ENCODE peak calls at places on chromosomes 13 and 19, in seven cellular contexts. One of them, this sample, is unnamed.

GRCh38 chr19:1154731-1155351 is 19.2 kb downstream of the SBNO2 start:
- DNase-seq in A172: peak
- DNase-seq in germinal center: no peak
- DNase-seq in stimulated activated CD4-positive, alpha-beta T cell treated with anti-CD3 and anti-CD28 coated beads, Interleukin-2, amount 100 ng/mL, for 24 hours: no peak
- DNase-seq in fibroblast of the aortic adventitia: peak
- DNase-seq in GM12865: no peak
- DNase-seq in cardiac muscle cell: no peak
- DNase-seq in this sample: no peak

GRCh38 chr13:46553521-46553885 is 533 bp downstream of the LRCH1 start:
- DNase-seq in GM12865: peak
- DNase-seq in cardiac muscle cell: peak
- DNase-seq in A172: no peak
- DNase-seq in stimulated activated CD4-positive, alpha-beta T cell treated with anti-CD3 and anti-CD28 coated beads, Interleukin-2, amount 100 ng/mL, for 24 hours: no peak
- DNase-seq in germinal center: peak
- DNase-seq in fibroblast of the aortic adventitia: no peak
- DNase-seq in this sample: peak

GRCh38 chr19:49658139-49658517 is 7.5 kb downstream of the IRF3 start:
- DNase-seq in germinal center: no peak
- DNase-seq in fibroblast of the aortic adventitia: no peak
- DNase-seq in GM12865: no peak
- DNase-seq in A172: no peak
- DNase-seq in stimulated activated CD4-positive, alpha-beta T cell treated with anti-CD3 and anti-CD28 coated beads, Interleukin-2, amount 100 ng/mL, for 24 hours: no peak
- DNase-seq in cardiac muscle cell: no peak
- DNase-seq in this sample: no peak

GRCh38 chr19:51025809-51026553 is 435 bp downstream of the KLK11 start:
- DNase-seq in fibroblast of the aortic adventitia: no peak
- DNase-seq in germinal center: no peak
- DNase-seq in GM12865: no peak
- DNase-seq in cardiac muscle cell: no peak
- DNase-seq in stimulated activated CD4-positive, alpha-beta T cell treated with anti-CD3 and anti-CD28 coated beads, Interleukin-2, amount 100 ng/mL, for 24 hours: no peak
- DNase-seq in A172: no peak
- DNase-seq in this sample: no peak

GRCh38 chr13:40790232-40790631 is 821 bp downstream of the SLC25A15 start:
- DNase-seq in germinal center: no peak
- DNase-seq in cardiac muscle cell: no peak
- DNase-seq in A172: no peak
- DNase-seq in GM12865: no peak
- DNase-seq in stimulated activated CD4-positive, alpha-beta T cell treated with anti-CD3 and anti-CD28 coated beads, Interleukin-2, amount 100 ng/mL, for 24 hours: no peak
- DNase-seq in fibroblast of the aortic adventitia: no peak
- DNase-seq in this sample: no peak

GRCh38 chr13:108902557-108903155 is 273.2 kb downstream of the MYO16 start:
- DNase-seq in A172: no peak
- DNase-seq in cardiac muscle cell: no peak
- DNase-seq in germinal center: no peak
- DNase-seq in GM12865: no peak
- DNase-seq in fibroblast of the aortic adventitia: no peak
- DNase-seq in stimulated activated CD4-positive, alpha-beta T cell treated with anti-CD3 and anti-CD28 coated beads, Interleukin-2, amount 100 ng/mL, for 24 hours: no peak
- DNase-seq in this sample: no peak

GRCh38 chr19:10966809-10967208 is 6.0 kb downstream of the SMARCA4 start:
- DNase-seq in A172: no peak
- DNase-seq in fibroblast of the aortic adventitia: no peak
- DNase-seq in germinal center: no peak
- DNase-seq in stimulated activated CD4-positive, alpha-beta T cell treated with anti-CD3 and anti-CD28 coated beads, Interleukin-2, amount 100 ng/mL, for 24 hours: no peak
- DNase-seq in cardiac muscle cell: no peak
- DNase-seq in GM12865: no peak
- DNase-seq in this sample: no peak

GRCh38 chr13:98785968-98786367 is 33.5 kb upstream of the SLC15A1 start:
- DNase-seq in A172: no peak
- DNase-seq in germinal center: no peak
- DNase-seq in cardiac muscle cell: no peak
- DNase-seq in fibroblast of the aortic adventitia: no peak
- DNase-seq in GM12865: no peak
- DNase-seq in stimulated activated CD4-positive, alpha-beta T cell treated with anti-CD3 and anti-CD28 coated beads, Interleukin-2, amount 100 ng/mL, for 24 hours: no peak
- DNase-seq in this sample: no peak

GRCh38 chr13:114054830-114055439 is 77.5 kb downstream of the RASA3 start:
- DNase-seq in germinal center: no peak
- DNase-seq in cardiac muscle cell: no peak
- DNase-seq in stimulated activated CD4-positive, alpha-beta T cell treated with anti-CD3 and anti-CD28 coated beads, Interleukin-2, amount 100 ng/mL, for 24 hours: no peak
- DNase-seq in A172: no peak
- DNase-seq in fibroblast of the aortic adventitia: no peak
- DNase-seq in GM12865: no peak
- DNase-seq in this sample: no peak

GRCh38 chr19:54154603-54155345 is 4.7 kb downstream of the LENG1 start:
- DNase-seq in cardiac muscle cell: no peak
- DNase-seq in stimulated activated CD4-positive, alpha-beta T cell treated with anti-CD3 and anti-CD28 coated beads, Interleukin-2, amount 100 ng/mL, for 24 hours: no peak
- DNase-seq in GM12865: no peak
- DNase-seq in fibroblast of the aortic adventitia: no peak
- DNase-seq in germinal center: no peak
- DNase-seq in A172: peak
- DNase-seq in this sample: no peak

GRCh38 chr13:50127017-50127725 is 111.9 kb downstream of the KCNRG start:
- DNase-seq in cardiac muscle cell: peak
- DNase-seq in GM12865: peak
- DNase-seq in A172: no peak
- DNase-seq in stimulated activated CD4-positive, alpha-beta T cell treated with anti-CD3 and anti-CD28 coated beads, Interleukin-2, amount 100 ng/mL, for 24 hours: peak
- DNase-seq in germinal center: peak
- DNase-seq in fibroblast of the aortic adventitia: peak
- DNase-seq in this sample: no peak

GRCh38 chr13:24678151-24678550 is 2.1 kb upstream of the ATP12A start:
- DNase-seq in A172: no peak
- DNase-seq in germinal center: no peak
- DNase-seq in cardiac muscle cell: no peak
- DNase-seq in stimulated activated CD4-positive, alpha-beta T cell treated with anti-CD3 and anti-CD28 coated beads, Interleukin-2, amount 100 ng/mL, for 24 hours: no peak
- DNase-seq in fibroblast of the aortic adventitia: no peak
- DNase-seq in GM12865: no peak
- DNase-seq in this sample: no peak

GRCh38 chr19:44141191-44142013 is at the start of gene ZNF234:
- DNase-seq in stimulated activated CD4-positive, alpha-beta T cell treated with anti-CD3 and anti-CD28 coated beads, Interleukin-2, amount 100 ng/mL, for 24 hours: peak
- DNase-seq in fibroblast of the aortic adventitia: peak
- DNase-seq in A172: peak
- DNase-seq in germinal center: peak
- DNase-seq in cardiac muscle cell: peak
- DNase-seq in GM12865: peak
- DNase-seq in this sample: peak

GRCh38 chr19:10353793-10354391 is 14.5 kb upstream of the ICAM3 start:
- DNase-seq in germinal center: no peak
- DNase-seq in GM12865: peak
- DNase-seq in stimulated activated CD4-positive, alpha-beta T cell treated with anti-CD3 and anti-CD28 coated beads, Interleukin-2, amount 100 ng/mL, for 24 hours: peak
- DNase-seq in A172: peak
- DNase-seq in fibroblast of the aortic adventitia: peak
- DNase-seq in cardiac muscle cell: peak
- DNase-seq in this sample: no peak